ENCODE peak calls at places on chromosomes 1 and 21, in seven cellular contexts. I, Z, E, T, B, U and D are unnamed samples.

GRCh38 chr1:155860939-155861496 is 1.7 kb downstream of the SYT11 start:
- DNase-seq in I (no peak), Z (no peak), E (no peak), T (no peak), B (no peak), U (no peak), D (no peak)

GRCh38 chr1:78490861-78491310 is at the start of gene PTGFR:
- DNase-seq in I (no peak), Z (no peak), E (no peak), T (no peak), B (no peak), U (no peak), D (no peak)

GRCh38 chr1:168491527-168492164 is 52.2 kb downstream of the XCL2 start:
- DNase-seq in I (no peak), Z (no peak), E (no peak), T (no peak), B (no peak), U (no peak), D (no peak)

GRCh38 chr21:42047821-42048613 is 23.1 kb upstream of the UMODL1 start:
- DNase-seq in I (no peak), Z (peak; percentile 96), E (peak; percentile 78), T (no peak), B (no peak), U (no peak), D (peak; percentile 71)

GRCh38 chr1:160813215-160813614 is 17.2 kb downstream of the LY9 start:
- DNase-seq in I (no peak), Z (no peak), E (no peak), T (no peak), B (no peak), U (no peak), D (peak; percentile 57)

GRCh38 chr21:26405071-26405470 is 168.0 kb downstream of the CYYR1 start:
- DNase-seq in I (no peak), Z (peak; percentile 17), E (no peak), T (no peak), B (no peak), U (no peak), D (no peak)

GRCh38 chr1:31605908-31606427 is 11.5 kb upstream of the HCRTR1 start:
- DNase-seq in I (no peak), Z (no peak), E (no peak), T (no peak), B (peak; percentile 8), U (peak; percentile 26), D (no peak)

GRCh38 chr1:245074232-245074747 is 80.5 kb upstream of the KIF26B start:
- DNase-seq in I (no peak), Z (no peak), E (no peak), T (no peak), B (no peak), U (no peak), D (no peak)

GRCh38 chr1:9198538-9199361 is 35.8 kb upstream of the H6PD start:
- DNase-seq in I (no peak), Z (no peak), E (no peak), T (no peak), B (no peak), U (no peak), D (no peak)

GRCh38 chr1:35883681-35884155 is 709 bp downstream of the AGO1 start:
- DNase-seq in I (no peak), Z (no peak), E (peak; percentile 84), T (peak; percentile 14), B (peak; percentile 44), U (peak; percentile 45), D (no peak)

GRCh38 chr1:100569888-100570287 is 31.9 kb downstream of the GPR88 start:
- DNase-seq in I (no peak), Z (no peak), E (no peak), T (no peak), B (no peak), U (no peak), D (no peak)

GRCh38 chr1:152141971-152142584 is 16.9 kb downstream of the RPTN start:
- DNase-seq in I (no peak), Z (peak; percentile 23), E (no peak), T (peak; percentile 75), B (no peak), U (no peak), D (peak; percentile 35)

GRCh38 chr21:29250642-29251041 is 48.1 kb upstream of the BACH1 start:
- DNase-seq in I (no peak), Z (no peak), E (no peak), T (no peak), B (no peak), U (no peak), D (no peak)

GRCh38 chr1:15595809-15596730 is 11.2 kb upstream of the AGMAT start:
- DNase-seq in I (no peak), Z (no peak), E (no peak), T (no peak), B (no peak), U (no peak), D (no peak)

GRCh38 chr21:41579692-41580091 is 71.7 kb upstream of the TMPRSS2 start:
- DNase-seq in I (no peak), Z (no peak), E (no peak), T (no peak), B (no peak), U (no peak), D (no peak)

GRCh38 chr1:66207484-66207883 is 326.5 kb upstream of the SGIP1 start:
- DNase-seq in I (no peak), Z (peak; percentile 10), E (no peak), T (peak; percentile 10), B (no peak), U (no peak), D (no peak)

GRCh38 chr1:25809283-25809926 is 9.4 kb downstream of the SELENON start:
- DNase-seq in I (no peak), Z (no peak), E (no peak), T (no peak), B (no peak), U (no peak), D (no peak)

GRCh38 chr1:88920845-88921244 is 29.5 kb upstream of the GTF2B start:
- DNase-seq in I (no peak), Z (no peak), E (no peak), T (no peak), B (no peak), U (no peak), D (no peak)

GRCh38 chr1:234722267-234722704 is 112.3 kb upstream of the IRF2BP2 start:
- DNase-seq in I (no peak), Z (no peak), E (no peak), T (no peak), B (no peak), U (no peak), D (no peak)

GRCh38 chr1:115530407-115530806 is 111.4 kb upstream of the VANGL1 start:
- DNase-seq in I (no peak), Z (no peak), E (no peak), T (no peak), B (no peak), U (no peak), D (no peak)

GRCh38 chr1:33036051-33036525 is 595 bp downstream of the AK2 start:
- DNase-seq in I (no peak), Z (no peak), E (no peak), T (no peak), B (no peak), U (no peak), D (no peak)

GRCh38 chr1:178684542-178685000 is 40.5 kb upstream of the RALGPS2 start:
- DNase-seq in I (no peak), Z (peak; percentile 87), E (no peak), T (no peak), B (no peak), U (no peak), D (peak; percentile 47)

GRCh38 chr1:27538793-27539192 is 48.8 kb upstream of the WASF2 start:
- DNase-seq in I (no peak), Z (no peak), E (no peak), T (no peak), B (no peak), U (no peak), D (no peak)